ENCODE peak calls at places on chromosome 11, in eight cellular contexts. T, X, V, H, U, F, L and G are unnamed samples.

GRCh38 chr11:19027829-19028595 is 32.5 kb downstream of the MRGPRX2 start:
- DNase-seq in H (no peak), U (peak), X (no peak), T (no peak), F (no peak), L (peak), V (no peak), G (no peak)

GRCh38 chr11:120306519-120307242 is 18.4 kb upstream of the TLCD5 start:
- DNase-seq in L (peak), F (no peak), H (no peak), U (no peak), V (no peak), T (no peak), X (no peak), G (no peak)

GRCh38 chr11:96481204-96481603 is 91.4 kb downstream of the JRKL start:
- DNase-seq in T (no peak), L (no peak), X (no peak), V (no peak), H (no peak), F (no peak), U (no peak), G (no peak)

GRCh38 chr11:119975561-119976152 is 162.3 kb downstream of the TRIM29 start:
- DNase-seq in V (no peak), L (no peak), H (no peak), F (no peak), T (peak), U (no peak), X (no peak), G (no peak)

GRCh38 chr11:64263021-64263946 is 12.0 kb downstream of the PLCB3 start:
- DNase-seq in T (no peak), X (peak), L (peak), V (no peak), U (no peak), H (no peak), F (no peak), G (no peak)

GRCh38 chr11:119854521-119854920 is 125.5 kb upstream of the NECTIN1 start:
- DNase-seq in T (no peak), L (no peak), X (no peak), V (no peak), F (peak), U (no peak), H (no peak), G (no peak)

GRCh38 chr11:110710520-110711381 is 1.5 kb downstream of the ARHGAP20 start:
- DNase-seq in X (peak), F (peak), H (no peak), L (peak), T (peak), V (no peak), U (no peak), G (no peak)

GRCh38 chr11:131888230-131888826 is 517.9 kb downstream of the NTM start:
- DNase-seq in V (no peak), H (no peak), U (peak), T (no peak), L (peak), F (no peak), X (no peak), G (no peak)